ENCODE peak calls at places on chromosomes 1 and 21, in four cellular contexts. F is fibroblast of pulmonary artery; Y is AG09309; T is CD8-positive, alpha-beta T cell. Z is an unnamed sample.

GRCh38 chr21:18529253-18529652 is 125.7 kb upstream of the TMPRSS15 start:
- DNase-seq in F (peak), Y (no peak), T (no peak), Z (peak)

GRCh38 chr1:150281758-150282557 is at the start of gene CIART:
- DNase-seq in F (peak), Y (peak), T (peak), Z (peak)

GRCh38 chr1:19178734-19179398 is 31.2 kb downstream of the UBR4 start:
- DNase-seq in F (no peak), Y (no peak), T (no peak), Z (no peak)

GRCh38 chr1:36982708-36983107 is 51.6 kb downstream of the GRIK3 start:
- DNase-seq in F (no peak), Y (no peak), T (no peak), Z (no peak)

GRCh38 chr1:184649500-184649899 is 105.2 kb downstream of the EDEM3 start:
- DNase-seq in F (peak), Y (peak), T (no peak), Z (peak)

GRCh38 chr1:63663301-63663700 is 70.1 kb downstream of the PGM1 start:
- DNase-seq in F (no peak), Y (no peak), T (no peak), Z (peak)

GRCh38 chr1:204846546-204846945 is 24.1 kb upstream of the NFASC start:
- DNase-seq in F (no peak), Y (no peak), T (no peak), Z (no peak)

GRCh38 chr1:113396102-113396501 is 5.8 kb downstream of the MAGI3 start:
- DNase-seq in F (no peak), Y (no peak), T (no peak), Z (no peak)

GRCh38 chr1:225883616-225884265 is 1.6 kb upstream of the TMEM63A start:
- DNase-seq in F (no peak), Y (no peak), T (no peak), Z (no peak)

GRCh38 chr1:160171978-160172377 is 18.4 kb upstream of the CASQ1 start:
- DNase-seq in F (no peak), Y (no peak), T (no peak), Z (peak)

GRCh38 chr1:78007677-78008341 is 3.1 kb downstream of the DNAJB4 start:
- DNase-seq in F (no peak), Y (no peak), T (no peak), Z (no peak)

GRCh38 chr1:62384276-62385005 is 52.4 kb upstream of the USP1 start:
- DNase-seq in F (peak), Y (peak), T (no peak), Z (peak)

GRCh38 chr1:182101415-182102041 is 40.0 kb upstream of the ZNF648 start:
- DNase-seq in F (no peak), Y (no peak), T (no peak), Z (no peak)

GRCh38 chr21:31317688-31318087 is 26.4 kb downstream of the TIAM1 start:
- DNase-seq in F (no peak), Y (no peak), T (no peak), Z (no peak)

GRCh38 chr1:231481289-231481688 is 47.2 kb upstream of the TSNAX start:
- DNase-seq in F (no peak), Y (no peak), T (no peak), Z (no peak)

GRCh38 chr1:15833069-15833679 is 14.3 kb upstream of the SPEN start:
- DNase-seq in F (no peak), Y (no peak), T (peak), Z (peak)

GRCh38 chr1:8899046-8899445 is 20.6 kb upstream of the ENO1 start:
- DNase-seq in F (no peak), Y (no peak), T (no peak), Z (no peak)

GRCh38 chr1:35876988-35877387 is 6.0 kb upstream of the AGO1 start:
- DNase-seq in F (peak), Y (no peak), T (no peak), Z (no peak)

GRCh38 chr1:91617242-91617837 is 116.7 kb downstream of the CDC7 start:
- DNase-seq in F (no peak), Y (no peak), T (no peak), Z (no peak)

GRCh38 chr1:26363549-26364448 is 8.8 kb downstream of the ZNF683 start:
- DNase-seq in F (peak), Y (no peak), T (peak), Z (peak)

GRCh38 chr1:92444351-92444750 is 42.4 kb downstream of the GFI1 start:
- DNase-seq in F (peak), Y (no peak), T (no peak), Z (peak)

GRCh38 chr1:152170287-152170933 is 11.4 kb upstream of the RPTN start:
- DNase-seq in F (no peak), Y (no peak), T (no peak), Z (no peak)

GRCh38 chr21:36965720-36966065 is 776 bp downstream of the HLCS start:
- DNase-seq in F (no peak), Y (no peak), T (no peak), Z (no peak)

GRCh38 chr21:36964832-36965719 is 1.4 kb downstream of the HLCS start:
- DNase-seq in F (no peak), Y (no peak), T (no peak), Z (no peak)

GRCh38 chr21:36964398-36964797 is 2.1 kb downstream of the HLCS start:
- DNase-seq in F (no peak), Y (no peak), T (no peak), Z (no peak)

GRCh38 chr21:36966846-36967657 is 583 bp upstream of the HLCS start:
- DNase-seq in F (no peak), Y (no peak), T (no peak), Z (no peak)

DNA sequence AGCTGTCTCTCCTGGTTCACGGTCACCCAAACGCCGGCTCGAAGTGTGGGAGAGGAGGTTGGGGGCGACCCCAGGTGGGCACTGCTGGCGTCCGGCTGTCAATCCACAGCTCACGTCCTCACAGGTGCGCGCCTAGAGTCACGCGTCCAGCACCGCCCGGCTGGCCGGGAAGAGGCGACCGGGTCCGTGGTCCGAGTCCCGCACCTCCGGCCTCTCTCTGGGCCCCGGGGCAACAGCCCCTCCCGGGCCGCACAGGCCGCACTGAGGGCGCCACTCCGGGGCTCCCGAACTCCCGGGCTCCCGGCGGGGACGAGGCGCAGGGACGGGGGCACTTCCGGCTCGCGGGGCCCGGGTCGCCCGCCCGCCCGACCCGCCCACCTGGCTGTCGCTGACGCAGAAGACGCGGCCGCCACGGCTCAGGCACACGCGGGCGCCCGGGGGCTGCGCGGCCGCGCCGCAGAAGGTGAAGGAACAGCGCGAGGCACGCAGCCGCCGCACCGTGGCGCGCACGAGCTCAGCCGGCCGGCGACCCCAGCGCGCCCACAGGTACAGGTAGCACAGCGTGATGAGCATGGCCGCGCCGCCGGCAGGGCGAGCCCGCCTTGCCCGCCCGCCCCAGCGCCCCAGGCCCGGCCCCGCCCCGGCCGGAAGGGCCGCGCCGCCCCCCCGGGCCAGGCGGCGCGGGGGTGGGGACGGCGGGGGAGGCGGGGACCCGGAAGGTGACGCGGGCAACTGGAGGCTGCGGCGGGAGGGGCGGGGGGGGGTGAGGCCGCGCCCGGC is at the start of gene HLCS:
- DNase-seq in F (peak), Y (no peak), T (peak), Z (peak)
- TF ChIP-seq CTCF in F (no peak), Y (no peak), T (peak), Z (no peak)

GRCh38 chr1:55288245-55288644 is 73.1 kb upstream of the USP24 start:
- DNase-seq in F (no peak), Y (no peak), T (no peak), Z (peak)
- H3K4me3 ChIP-seq in F (no peak), Y (no peak), T (no peak), Z (no peak)

DNA sequence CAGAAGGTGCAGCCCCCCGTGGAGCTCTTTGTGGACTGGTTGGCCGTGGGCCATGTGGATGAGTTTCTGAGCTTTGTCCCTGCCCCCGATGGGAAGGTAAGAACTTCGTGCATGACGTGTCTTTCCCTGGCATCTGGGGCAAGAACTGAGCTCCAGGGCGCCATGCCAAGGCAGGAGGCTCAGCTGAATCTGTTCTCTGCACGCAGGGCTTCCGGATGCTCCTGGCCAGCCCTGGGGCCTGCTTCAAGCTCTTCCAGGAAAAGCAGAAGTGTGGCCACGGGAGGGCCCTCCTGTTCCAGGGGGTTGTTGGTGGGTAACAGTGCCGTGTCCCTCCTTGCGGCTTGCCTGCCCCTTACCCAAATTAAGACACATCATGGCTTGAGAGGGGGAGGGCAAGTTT is 27.7 kb downstream of the PADI3 start:
- DNase-seq in F (peak), Y (peak), T (no peak), Z (peak)
- TF ChIP-seq CTCF in F (no peak), Y (no peak), T (no peak), Z (no peak)

GRCh38 chr1:200042119-200042436 is 14.6 kb downstream of the NR5A2 start:
- DNase-seq in F (no peak), Y (no peak), T (no peak), Z (no peak)
- H3K4me3 ChIP-seq in F (peak), Y (peak), T (no peak), Z (peak)

GRCh38 chr1:224640587-224640986 is 24.5 kb downstream of the CNIH3 start:
- DNase-seq in F (no peak), Y (no peak), T (no peak), Z (no peak)

GRCh38 chr1:224643653-224644052 is 27.5 kb downstream of the CNIH3 start:
- DNase-seq in F (no peak), Y (no peak), T (no peak), Z (no peak)

GRCh38 chr1:224640018-224640417 is 23.9 kb downstream of the CNIH3 start:
- DNase-seq in F (no peak), Y (no peak), T (no peak), Z (no peak)

GRCh38 chr1:224639426-224639975 is 23.4 kb downstream of the CNIH3 start:
- DNase-seq in F (no peak), Y (no peak), T (no peak), Z (no peak)

GRCh38 chr1:224641030-224641429 is 24.9 kb downstream of the CNIH3 start:
- DNase-seq in F (no peak), Y (no peak), T (no peak), Z (no peak)
- TF ChIP-seq CTCF in F (no peak), Y (no peak), T (no peak), Z (no peak)

DNA sequence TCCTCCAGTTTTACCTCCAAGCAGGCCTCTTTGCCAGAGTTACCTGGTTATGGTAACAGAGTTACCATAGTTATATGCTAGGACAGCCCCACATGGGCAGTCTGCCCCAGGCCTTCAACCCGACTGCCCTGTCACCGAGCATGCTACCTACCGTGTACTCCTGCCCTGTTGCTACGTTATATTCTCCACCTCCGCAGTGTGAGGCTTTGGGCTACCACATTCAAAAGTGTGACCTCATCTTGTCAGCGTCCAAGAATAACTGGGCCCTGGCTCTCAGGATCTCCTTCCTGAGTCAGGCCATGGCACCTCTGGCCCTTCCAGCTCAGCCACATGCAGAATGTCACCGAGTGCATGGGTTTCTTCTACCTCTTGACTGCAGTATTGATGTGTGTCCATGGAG is 8.9 kb downstream of the MAPKAPK2 start:
- DNase-seq in F (no peak), Y (no peak), T (no peak), Z (no peak)
- H3K4me3 ChIP-seq in F (no peak), Y (no peak), T (no peak), Z (no peak)

DNA sequence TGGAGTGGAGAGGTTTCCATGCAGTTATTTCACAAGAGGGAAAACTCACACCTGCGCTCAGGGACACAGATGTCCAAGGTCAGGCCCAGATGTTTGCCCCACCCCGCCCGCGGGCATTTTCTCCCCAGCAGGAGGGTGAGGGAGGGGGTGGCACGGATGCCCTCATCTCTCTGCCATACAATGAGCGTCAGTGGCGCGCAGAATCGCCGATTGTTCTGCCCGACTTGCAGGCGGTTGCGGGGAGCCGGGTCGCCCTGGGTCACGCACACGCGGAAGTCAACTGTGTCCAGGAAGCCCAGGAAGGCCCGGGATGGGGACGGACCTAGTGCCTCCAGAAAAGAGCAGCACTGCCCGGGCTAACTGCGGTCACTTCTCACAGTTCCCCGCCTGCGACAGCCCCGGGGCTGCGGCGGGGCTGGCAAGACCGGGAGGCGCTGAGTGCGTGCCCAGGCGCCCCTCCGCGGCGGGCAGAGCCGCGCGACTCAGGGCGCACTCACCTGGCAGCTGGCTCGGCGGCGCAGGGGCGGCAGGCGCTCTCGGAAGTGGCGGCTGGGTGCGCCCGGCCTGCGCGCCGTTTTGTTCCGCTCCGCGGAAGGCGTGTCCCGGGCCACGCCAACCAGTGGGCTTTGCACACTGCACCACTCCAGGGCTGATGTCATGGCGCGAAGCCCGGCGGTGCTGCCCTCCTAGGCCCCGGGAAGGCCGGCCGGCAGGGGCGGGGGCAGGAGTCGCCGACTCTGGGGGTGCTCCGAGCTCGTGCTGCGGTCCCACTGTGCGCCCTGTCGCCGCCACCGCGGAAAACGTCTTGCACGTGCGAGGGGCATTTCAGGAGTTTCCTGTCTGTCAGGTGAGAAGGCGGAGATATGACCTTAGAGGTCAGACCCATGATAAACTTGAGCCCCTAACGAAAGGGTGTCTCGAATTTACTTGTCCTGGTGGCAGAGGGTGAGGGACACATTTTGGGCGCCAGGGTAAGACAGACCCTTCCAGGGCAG is at the start of gene CSRP1:
- DNase-seq in F (peak), Y (no peak), T (peak), Z (peak)
- TF ChIP-seq CTCF in F (no peak), Y (no peak), T (no peak), Z (no peak)

DNA sequence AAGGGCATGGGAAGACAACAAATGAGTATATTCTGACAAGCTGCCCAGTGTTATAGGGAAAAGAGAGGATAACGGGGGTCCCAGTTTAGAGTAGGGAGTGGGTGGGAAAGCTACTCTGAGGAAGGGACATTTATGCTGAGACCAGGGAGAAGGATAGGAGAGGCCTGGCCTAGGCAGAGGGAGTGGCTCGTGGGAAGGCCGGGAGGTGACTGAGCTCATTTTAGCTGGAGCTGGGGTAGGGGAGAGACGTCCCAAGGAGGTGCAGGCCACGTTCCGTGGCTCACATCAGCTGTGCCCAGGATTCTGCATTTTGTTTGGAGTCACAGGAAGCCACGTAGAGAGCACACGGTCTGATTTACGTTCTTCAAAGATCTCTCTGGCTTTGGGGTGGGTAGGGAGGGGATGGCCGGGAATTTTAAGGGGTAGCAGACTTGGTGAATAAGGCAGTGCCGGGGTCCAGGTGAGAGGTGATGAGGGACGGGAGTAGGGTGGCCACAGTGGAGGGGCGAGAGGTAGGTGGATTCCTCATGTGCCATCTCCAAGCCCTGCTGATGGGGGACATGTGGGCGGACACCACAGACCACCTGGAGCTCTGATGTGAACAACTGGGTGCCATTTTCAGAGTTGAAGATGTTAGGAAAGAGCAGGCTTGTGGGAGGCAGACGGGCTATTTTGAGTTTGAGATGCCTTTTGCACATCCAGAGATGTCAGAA is 4.7 kb downstream of the TINAGL1 start:
- DNase-seq in F (no peak), Y (no peak), T (no peak), Z (no peak)
- H3K4me3 ChIP-seq in F (no peak), Y (no peak), T (no peak), Z (no peak)